ENCODE peak calls at places on chromosomes 4 and X, in five cellular contexts. One of them, this sample, is unnamed.

GRCh38 chrX:143664302-143664701 is 28.4 kb upstream of the SLITRK4 start:
- DNase-seq in lung: no peak
- DNase-seq in brain microvascular endothelial cell: peak
- DNase-seq in hippocampal formation: peak
- DNase-seq in dermis blood vessel endothelial cell: peak
- DNase-seq in this sample: no peak

GRCh38 chr4:186192068-186192751 is 843 bp downstream of the CYP4V2 start:
- DNase-seq in lung: no peak
- DNase-seq in brain microvascular endothelial cell: peak
- DNase-seq in hippocampal formation: peak
- DNase-seq in dermis blood vessel endothelial cell: peak
- DNase-seq in this sample: no peak

GRCh38 chr4:26510334-26510705 is 20.0 kb upstream of the CCKAR start:
- DNase-seq in lung: no peak
- DNase-seq in brain microvascular endothelial cell: no peak
- DNase-seq in hippocampal formation: no peak
- DNase-seq in dermis blood vessel endothelial cell: no peak
- DNase-seq in this sample: no peak

GRCh38 chr4:81814909-81815539 is 343.3 kb upstream of the RASGEF1B start:
- DNase-seq in lung: no peak
- DNase-seq in brain microvascular endothelial cell: no peak
- DNase-seq in hippocampal formation: peak
- DNase-seq in dermis blood vessel endothelial cell: no peak
- DNase-seq in this sample: no peak

GRCh38 chr4:71186566-71187398 is 152.0 kb upstream of the SLC4A4 start:
- DNase-seq in lung: peak
- DNase-seq in brain microvascular endothelial cell: no peak
- DNase-seq in hippocampal formation: peak
- DNase-seq in dermis blood vessel endothelial cell: peak
- DNase-seq in this sample: peak

GRCh38 chr4:7389719-7390118 is 45.0 kb downstream of the PSAPL1 start:
- DNase-seq in lung: no peak
- DNase-seq in brain microvascular endothelial cell: no peak
- DNase-seq in hippocampal formation: no peak
- DNase-seq in dermis blood vessel endothelial cell: no peak
- DNase-seq in this sample: peak

GRCh38 chr4:63211377-63211776 is 1197.9 kb downstream of the TECRL start:
- DNase-seq in lung: no peak
- DNase-seq in brain microvascular endothelial cell: no peak
- DNase-seq in hippocampal formation: no peak
- DNase-seq in dermis blood vessel endothelial cell: no peak
- DNase-seq in this sample: no peak

GRCh38 chrX:2498781-2499302 is 1.9 kb downstream of the DHRSX start:
- DNase-seq in lung: no peak
- DNase-seq in brain microvascular endothelial cell: peak
- DNase-seq in hippocampal formation: no peak
- DNase-seq in dermis blood vessel endothelial cell: peak
- DNase-seq in this sample: peak

GRCh38 chr4:52838729-52839722 is 23.1 kb upstream of the RASL11B start:
- DNase-seq in lung: no peak
- DNase-seq in brain microvascular endothelial cell: no peak
- DNase-seq in hippocampal formation: no peak
- DNase-seq in dermis blood vessel endothelial cell: no peak
- DNase-seq in this sample: no peak

GRCh38 chr4:80189956-80190671 is 7.2 kb upstream of the PRDM8 start:
- DNase-seq in lung: no peak
- DNase-seq in brain microvascular endothelial cell: no peak
- DNase-seq in hippocampal formation: no peak
- DNase-seq in dermis blood vessel endothelial cell: no peak
- DNase-seq in this sample: no peak

GRCh38 chrX:33045245-33045644 is 166.1 kb downstream of the DMD start:
- DNase-seq in lung: no peak
- DNase-seq in brain microvascular endothelial cell: no peak
- DNase-seq in hippocampal formation: no peak
- DNase-seq in dermis blood vessel endothelial cell: no peak
- DNase-seq in this sample: no peak

GRCh38 chrX:150935466-150935865 is 37.0 kb upstream of the CD99L2 start:
- DNase-seq in lung: no peak
- DNase-seq in brain microvascular endothelial cell: no peak
- DNase-seq in hippocampal formation: no peak
- DNase-seq in dermis blood vessel endothelial cell: no peak
- DNase-seq in this sample: no peak

GRCh38 chr4:157014621-157015591 is 43.3 kb upstream of the PDGFC start:
- DNase-seq in lung: no peak
- DNase-seq in brain microvascular endothelial cell: peak
- DNase-seq in hippocampal formation: no peak
- DNase-seq in dermis blood vessel endothelial cell: no peak
- DNase-seq in this sample: no peak

GRCh38 chr4:83362492-83363329 is 28.1 kb upstream of the HPSE start:
- DNase-seq in lung: no peak
- DNase-seq in brain microvascular endothelial cell: peak
- DNase-seq in hippocampal formation: no peak
- DNase-seq in dermis blood vessel endothelial cell: peak
- DNase-seq in this sample: no peak

GRCh38 chrX:128106630-128107029 is 54.4 kb upstream of the ACTRT1 start:
- DNase-seq in lung: no peak
- DNase-seq in brain microvascular endothelial cell: no peak
- DNase-seq in hippocampal formation: no peak
- DNase-seq in dermis blood vessel endothelial cell: peak
- DNase-seq in this sample: no peak

GRCh38 chr4:2860391-2861348 is 17.0 kb downstream of the ADD1 start:
- DNase-seq in lung: peak
- DNase-seq in brain microvascular endothelial cell: peak
- DNase-seq in hippocampal formation: no peak
- DNase-seq in dermis blood vessel endothelial cell: peak
- DNase-seq in this sample: no peak

GRCh38 chr4:87144346-87144745 is 76.1 kb downstream of the KLHL8 start:
- DNase-seq in lung: no peak
- DNase-seq in brain microvascular endothelial cell: no peak
- DNase-seq in hippocampal formation: no peak
- DNase-seq in dermis blood vessel endothelial cell: no peak
- DNase-seq in this sample: no peak

GRCh38 chrX:132968282-132968681 is 9.9 kb upstream of the HS6ST2 start:
- DNase-seq in lung: no peak
- DNase-seq in brain microvascular endothelial cell: no peak
- DNase-seq in hippocampal formation: no peak
- DNase-seq in dermis blood vessel endothelial cell: no peak
- DNase-seq in this sample: no peak

GRCh38 chr4:160546201-160546600 is 1443.3 kb downstream of the RAPGEF2 start:
- DNase-seq in lung: no peak
- DNase-seq in brain microvascular endothelial cell: no peak
- DNase-seq in hippocampal formation: no peak
- DNase-seq in dermis blood vessel endothelial cell: no peak
- DNase-seq in this sample: no peak

GRCh38 chrX:39070009-39070408 is 268.8 kb downstream of the MID1IP1 start:
- DNase-seq in lung: no peak
- DNase-seq in brain microvascular endothelial cell: no peak
- DNase-seq in hippocampal formation: no peak
- DNase-seq in dermis blood vessel endothelial cell: no peak
- DNase-seq in this sample: no peak

GRCh38 chr4:90112715-90113114 is 14.5 kb upstream of the CCSER1 start:
- DNase-seq in lung: no peak
- DNase-seq in brain microvascular endothelial cell: no peak
- DNase-seq in hippocampal formation: no peak
- DNase-seq in dermis blood vessel endothelial cell: no peak
- DNase-seq in this sample: no peak